ENCODE peak calls at places on chromosomes 16 and 17, in seven cellular contexts. Y, O, X, M, I, D and G are unnamed samples.

GRCh38 chr17:7282752-7283321 is 1.3 kb downstream of the SLC2A4 start:
- DNase-seq in O (no peak), D (no peak), I (no peak), Y (no peak), X (no peak), M (peak; percentile 62), G (no peak)

GRCh38 chr16:6165330-6165984 is 1067.9 kb upstream of the EEF2KMT start:
- DNase-seq in Y (peak; percentile 1), M (no peak), X (no peak), D (no peak), O (no peak), I (no peak), G (no peak)

GRCh38 chr16:64638804-64639203 is 483.1 kb downstream of the CDH11 start:
- DNase-seq in I (no peak), O (no peak), Y (no peak), D (no peak), X (no peak), M (no peak), G (no peak)

GRCh38 chr17:9999948-10000695 is 95.1 kb upstream of the RCVRN start:
- DNase-seq in O (no peak), D (no peak), M (no peak), X (no peak), Y (no peak), I (no peak), G (no peak)

GRCh38 chr16:50629334-50629733 is 51.8 kb downstream of the SNX20 start:
- DNase-seq in M (no peak), D (no peak), Y (no peak), I (no peak), O (no peak), X (no peak), G (no peak)

GRCh38 chr17:8913091-8913490 is 45.6 kb upstream of the PIK3R6 start:
- DNase-seq in O (no peak), I (no peak), D (no peak), X (no peak), M (no peak), Y (no peak), G (no peak)

GRCh38 chr17:67441052-67441738 is 64.1 kb downstream of the PITPNC1 start:
- DNase-seq in I (no peak), M (no peak), X (peak; percentile 83), Y (peak; percentile 89), D (peak; percentile 34), O (no peak), G (no peak)

GRCh38 chr16:69311533-69312388 is 611 bp downstream of the VPS4A start:
- DNase-seq in M (peak; percentile 72), O (no peak), I (peak; percentile 51), Y (peak; percentile 26), X (no peak), D (peak; percentile 53), G (peak; percentile 88)

GRCh38 chr17:76268991-76269981 is 4.1 kb downstream of the UBALD2 start:
- DNase-seq in Y (no peak), X (no peak), D (no peak), I (no peak), O (no peak), M (peak; percentile 66), G (no peak)

GRCh38 chr17:17897442-17897841 is 60.7 kb upstream of the SREBF1 start:
- DNase-seq in M (no peak), I (no peak), D (no peak), X (no peak), O (no peak), Y (no peak), G (no peak)
- H3K36me3 ChIP-seq in M (peaks cover 48% of the 10 kb centered on the region), I (no peaks in the 10 kb centered on the region), D (no peaks in the 10 kb centered on the region), X (peaks cover 35% of the 10 kb centered on the region), O (no peaks in the 10 kb centered on the region), Y (peaks cover 18% of the 10 kb centered on the region), G (peaks cover 3% of the 10 kb centered on the region)

GRCh38 chr16:1630450-1631213 is 18.5 kb downstream of the CRAMP1 start:
- DNase-seq in M (no peak), D (no peak), X (no peak), Y (no peak), I (no peak), O (no peak), G (no peak)
- H3K36me3 ChIP-seq in M (peaks cover 80% of the 10 kb centered on the region), D (peaks cover 8% of the 10 kb centered on the region), X (peaks cover 60% of the 10 kb centered on the region), Y (peaks cover 10% of the 10 kb centered on the region), I (no peaks in the 10 kb centered on the region), O (peaks cover 13% of the 10 kb centered on the region), G (no peaks in the 10 kb centered on the region)

GRCh38 chr16:20826039-20826566 is 19.8 kb downstream of the REXO5 start:
- DNase-seq in M (no peak), I (no peak), D (no peak), X (no peak), O (no peak), Y (no peak), G (no peak)
- H3K36me3 ChIP-seq in M (peaks cover 10% of the 10 kb centered on the region), I (no peaks in the 10 kb centered on the region), D (no peaks in the 10 kb centered on the region), X (no peaks in the 10 kb centered on the region), O (no peaks in the 10 kb centered on the region), Y (peaks cover 14% of the 10 kb centered on the region), G (peaks cover 5% of the 10 kb centered on the region)

GRCh38 chr16:89120281-89120680 is 26.6 kb downstream of the ACSF3 start:
- DNase-seq in O (no peak), D (no peak), Y (no peak), I (no peak), M (peak; percentile 25), X (no peak), G (no peak)

GRCh38 chr16:89123001-89123830 is 29.6 kb downstream of the ACSF3 start:
- DNase-seq in D (no peak), X (no peak), I (no peak), M (peak; percentile 44), Y (no peak), O (no peak), G (no peak)

GRCh38 chr16:89120921-89121351 is 27.3 kb downstream of the ACSF3 start:
- DNase-seq in I (peak; percentile 88), X (no peak), D (no peak), M (peak; percentile 35), O (no peak), Y (no peak), G (no peak)

GRCh38 chr16:89122322-89122831 is 28.7 kb downstream of the ACSF3 start:
- DNase-seq in X (peak; percentile 47), Y (no peak), M (peak; percentile 20), O (no peak), D (peak; percentile 84), I (no peak), G (peak; percentile 75)

GRCh38 chr16:89121691-89122321 is 28.2 kb downstream of the ACSF3 start:
- DNase-seq in M (peak; percentile 34), O (no peak), X (no peak), Y (no peak), I (no peak), D (no peak), G (no peak)
- H3K36me3 ChIP-seq in M (peaks cover 67% of the 10 kb centered on the region), O (no peaks in the 10 kb centered on the region), X (peaks cover 31% of the 10 kb centered on the region), Y (peaks cover 13% of the 10 kb centered on the region), I (no peaks in the 10 kb centered on the region), D (peaks cover 8% of the 10 kb centered on the region), G (no peaks in the 10 kb centered on the region)

GRCh38 chr17:38467491-38467890 is 39.2 kb downstream of the ARHGAP23 start:
- DNase-seq in D (no peak), Y (no peak), X (no peak), M (no peak), O (no peak), I (no peak), G (no peak)
- H3K36me3 ChIP-seq in D (no peaks in the 10 kb centered on the region), Y (no peaks in the 10 kb centered on the region), X (no peaks in the 10 kb centered on the region), M (peaks cover 78% of the 10 kb centered on the region), O (peaks cover 9% of the 10 kb centered on the region), I (no peaks in the 10 kb centered on the region), G (peaks cover 52% of the 10 kb centered on the region)

GRCh38 chr17:18241229-18241871 is 15.9 kb downstream of the LLGL1 start:
- DNase-seq in X (no peak), Y (no peak), I (no peak), O (no peak), D (no peak), M (no peak), G (no peak)
- H3K36me3 ChIP-seq in X (peaks cover 34% of the 10 kb centered on the region), Y (peaks cover 17% of the 10 kb centered on the region), I (no peaks in the 10 kb centered on the region), O (peaks cover 20% of the 10 kb centered on the region), D (peaks cover 15% of the 10 kb centered on the region), M (peaks cover 73% of the 10 kb centered on the region), G (peaks cover 81% of the 10 kb centered on the region)

GRCh38 chr17:42669705-42670198 is 7.0 kb downstream of the PLEKHH3 start:
- DNase-seq in D (no peak), M (no peak), Y (no peak), I (no peak), O (no peak), X (no peak), G (no peak)

GRCh38 chr17:42673266-42673884 is 3.4 kb downstream of the PLEKHH3 start:
- DNase-seq in Y (no peak), X (no peak), D (no peak), M (no peak), I (peak; percentile 53), O (no peak), G (no peak)

GRCh38 chr17:42670199-42670924 is 6.4 kb downstream of the PLEKHH3 start:
- DNase-seq in D (no peak), M (peak; percentile 51), I (peak; percentile 37), X (peak; percentile 29), O (no peak), Y (no peak), G (no peak)

GRCh38 chr17:42672038-42672437 is 4.8 kb downstream of the PLEKHH3 start:
- DNase-seq in O (no peak), I (no peak), D (no peak), M (no peak), Y (no peak), X (no peak), G (no peak)

GRCh38 chr17:42670925-42671657 is 5.7 kb downstream of the PLEKHH3 start:
- DNase-seq in D (no peak), I (peak; percentile 90), M (no peak), Y (no peak), X (no peak), O (no peak), G (no peak)
- H3K36me3 ChIP-seq in D (peaks cover 4% of the 10 kb centered on the region), I (no peaks in the 10 kb centered on the region), M (peaks cover 71% of the 10 kb centered on the region), Y (no peaks in the 10 kb centered on the region), X (no peaks in the 10 kb centered on the region), O (peaks cover 8% of the 10 kb centered on the region), G (peaks cover 53% of the 10 kb centered on the region)